ENCODE peak calls at places on chromosome 6, in four cellular contexts. G is retinal pigment epithelial cell, K is fibroblast of mammary gland, H is choroid plexus epithelial cell. M is an unnamed sample.

GRCh38 chr6:14066782-14067406 is 50.7 kb upstream of the CD83 start:
- DNase-seq in G (no peak), K (peak; percentile 79), H (peak; percentile 87), M (peak; percentile 86)

GRCh38 chr6:1164600-1164999 is 147.3 kb upstream of the FOXQ1 start:
- DNase-seq in G (no peak), K (no peak), H (no peak), M (no peak)

GRCh38 chr6:94680672-94681212 is 896.6 kb upstream of the MANEA start:
- DNase-seq in G (peak; percentile 8), K (no peak), H (peak; percentile 5), M (no peak)

GRCh38 chr6:93341900-93342613 is 77.3 kb downstream of the EPHA7 start:
- DNase-seq in G (no peak), K (no peak), H (no peak), M (no peak)

GRCh38 chr6:27684264-27685211 is 211.6 kb upstream of the ZNF184 start:
- DNase-seq in G (peak; percentile 62), K (peak; percentile 90), H (peak; percentile 86), M (peak; percentile 81)

GRCh38 chr6:135922170-135922569 is 70.7 kb downstream of the PDE7B start:
- DNase-seq in G (peak; percentile 90), K (peak; percentile 100), H (peak; percentile 98), M (peak; percentile 98)

GRCh38 chr6:129163551-129163950 is 280.6 kb downstream of the LAMA2 start:
- DNase-seq in G (no peak), K (no peak), H (no peak), M (no peak)

GRCh38 chr6:38209291-38209865 is 389.9 kb downstream of the ZFAND3 start:
- DNase-seq in G (peak; percentile 84), K (no peak), H (peak; percentile 87), M (no peak)

GRCh38 chr6:104187616-104188015 is 672.1 kb downstream of the HACE1 start:
- DNase-seq in G (no peak), K (peak; percentile 2), H (no peak), M (no peak)

GRCh38 chr6:13360671-13361540 is 32.6 kb upstream of the TBC1D7 start:
- DNase-seq in G (no peak), K (no peak), H (peak; percentile 32), M (no peak)

GRCh38 chr6:26552640-26553189 is 14.5 kb downstream of the HMGN4 start:
- DNase-seq in G (no peak), K (no peak), H (no peak), M (no peak)
- H3K4me3 ChIP-seq in G (peak overlapping the region; percentile 77), K (peak overlapping the region; percentile 67), H (peak overlapping the region; percentile 60), M (peak overlapping the region; percentile 74)

GRCh38 chr6:105810105-105810921 is 275.8 kb upstream of the PRDM1 start:
- DNase-seq in G (peak; percentile 35), K (peak; percentile 92), H (peak; percentile 82), M (peak; percentile 93)
- H3K4me3 ChIP-seq in G (no peak overlapping the region), K (no peak overlapping the region), H (no peak overlapping the region), M (peak overlapping the region; percentile 1)

GRCh38 chr6:33316603-33317417 is 734 bp downstream of the ZBTB22 start:
- DNase-seq in G (no peak), K (no peak), H (no peak), M (no peak)
- H3K4me3 ChIP-seq in G (peak overlapping the region; percentile 75), K (peak overlapping the region; percentile 77), H (peak overlapping the region; percentile 71), M (peak overlapping the region; percentile 60)

GRCh38 chr6:110486756-110487155 is 10.3 kb upstream of the SLC22A16 start:
- DNase-seq in G (no peak), K (no peak), H (no peak), M (no peak)
- H3K4me3 ChIP-seq in G (no peak overlapping the region), K (no peak overlapping the region), H (no peak overlapping the region), M (no peak overlapping the region)

GRCh38 chr6:144007779-144008500 is at the start of gene PLAGL1:
- DNase-seq in G (no peak), K (peak; percentile 63), H (peak; percentile 62), M (peak; percentile 82)

GRCh38 chr6:144012534-144012933 is 4.5 kb upstream of the PLAGL1 start:
- DNase-seq in G (no peak), K (peak; percentile 65), H (no peak), M (peak; percentile 77)

GRCh38 chr6:144006731-144007454 is 1.2 kb downstream of the PLAGL1 start:
- DNase-seq in G (no peak), K (peak; percentile 74), H (peak; percentile 62), M (peak; percentile 65)

GRCh38 chr6:144007455-144007778 is 642 bp downstream of the PLAGL1 start:
- DNase-seq in G (no peak), K (no peak), H (no peak), M (no peak)

GRCh38 chr6:144008501-144009245 is 614 bp upstream of the PLAGL1 start:
- DNase-seq in G (no peak), K (no peak), H (no peak), M (peak; percentile 22)
- H3K4me3 ChIP-seq in G (peak overlapping the region; percentile 21), K (peak overlapping the region; percentile 20), H (peak overlapping the region; percentile 67), M (peak overlapping the region; percentile 77)

DNA sequence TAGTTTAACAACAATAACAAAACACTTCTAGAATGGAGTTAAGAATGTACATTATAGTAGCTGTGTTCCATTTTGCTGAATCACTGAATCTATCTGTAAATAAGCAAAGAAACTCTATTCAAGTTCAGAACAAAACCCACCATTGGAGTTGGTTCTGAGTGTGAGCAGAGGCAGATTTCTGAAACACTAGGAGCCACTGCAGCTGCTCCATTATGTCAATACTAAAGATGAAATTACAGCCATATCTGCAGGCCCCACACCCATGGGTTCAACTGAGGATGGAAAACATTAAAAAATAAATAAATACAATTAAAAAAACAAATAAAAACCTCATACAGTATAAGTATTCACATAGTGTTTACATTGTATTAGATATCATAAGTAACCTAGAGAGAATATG is 91.0 kb downstream of the REPS1 start:
- DNase-seq in G (no peak), K (no peak), H (no peak), M (no peak)
- H3K4me3 ChIP-seq in G (no peak overlapping the region), K (no peak overlapping the region), H (no peak overlapping the region), M (no peak overlapping the region)